ENCODE peak calls at places on chromosomes 4 and X, in nine cellular contexts. D is spleen, B is body of pancreas, M is fibroblast of lung, Y is aorta, C is mammary epithelial cell, Q is dorsolateral prefrontal cortex, Z is HCT116, A is stomach. E is an unnamed sample.

GRCh38 chrX:131521824-131522223 is 22.1 kb upstream of the OR13H1 start:
- DNase-seq in B (no peak), D (no peak), Q (no peak), Y (no peak), C (no peak), Z (no peak), A (no peak), M (no peak), E (no peak)

GRCh38 chr4:81606166-81606565 is 134.5 kb upstream of the RASGEF1B start:
- DNase-seq in Q (no peak), M (no peak), Z (no peak), B (no peak), C (no peak), A (no peak), Y (no peak), D (no peak), E (peak)

GRCh38 chrX:50469206-50469605 is 1.4 kb downstream of the DGKK start:
- DNase-seq in Q (no peak), B (no peak), M (no peak), Y (no peak), C (no peak), Z (no peak), D (no peak), A (no peak), E (no peak)

GRCh38 chrX:132022115-132022862 is 813 bp upstream of the STK26 start:
- DNase-seq in Y (no peak), M (peak), D (no peak), Q (no peak), B (no peak), C (peak), Z (no peak), A (no peak), E (no peak)

GRCh38 chrX:72094894-72095293 is 36.8 kb downstream of the RTL5 start:
- DNase-seq in Y (peak), A (peak), B (no peak), D (peak), Z (no peak), M (peak), Q (no peak), C (no peak), E (no peak)

GRCh38 chr4:181548873-181549541 is 694.2 kb upstream of the TENM3 start:
- DNase-seq in B (no peak), C (peak), Z (peak), M (peak), Q (no peak), D (no peak), Y (no peak), A (no peak), E (no peak)

GRCh38 chrX:129980540-129981206 is 1.8 kb upstream of the BCORL1 start:
- DNase-seq in C (no peak), M (no peak), A (peak), D (peak), Y (peak), B (peak), Q (peak), Z (no peak), E (no peak)

GRCh38 chr4:153651961-153652784 is 31.9 kb upstream of the TLR2 start:
- DNase-seq in Q (no peak), B (no peak), M (no peak), C (peak), Y (no peak), D (no peak), A (no peak), Z (no peak), E (no peak)

GRCh38 chr4:87092389-87093141 is 127.9 kb downstream of the KLHL8 start:
- DNase-seq in A (peak), Z (peak), C (peak), Q (peak), B (peak), M (peak), D (no peak), Y (peak), E (no peak)

GRCh38 chr4:114466299-114466698 is 132.3 kb upstream of the UGT8 start:
- DNase-seq in D (no peak), Y (no peak), Z (no peak), B (no peak), M (no peak), A (no peak), C (no peak), Q (no peak), E (no peak)

GRCh38 chr4:7151668-7152227 is 40.6 kb upstream of the SORCS2 start:
- DNase-seq in B (no peak), Q (no peak), M (no peak), D (no peak), Z (no peak), C (no peak), A (no peak), Y (no peak), E (no peak)

GRCh38 chrX:96835660-96836289 is 47.9 kb upstream of the RPA4 start:
- DNase-seq in M (no peak), D (no peak), C (no peak), Q (no peak), A (no peak), Y (no peak), B (no peak), Z (no peak), E (no peak)

GRCh38 chr4:14387647-14388046 is 614.6 kb upstream of the CPEB2 start:
- DNase-seq in B (no peak), Q (no peak), A (no peak), Z (no peak), D (no peak), M (no peak), Y (no peak), C (no peak), E (no peak)

GRCh38 chr4:65538571-65538970 is 131.7 kb downstream of the EPHA5 start:
- DNase-seq in D (no peak), C (no peak), Y (no peak), M (no peak), B (no peak), A (no peak), Z (no peak), Q (no peak), E (no peak)
- H3K27ac ChIP-seq in D (no peak), C (no peak), Y (no peak), M (no peak), B (no peak), A (no peak), Z (no peak), Q (no peak), E (no peak)

GRCh38 chr4:1659104-1659725 is 24.9 kb downstream of the FAM53A start:
- DNase-seq in M (no peak), Q (no peak), B (no peak), C (no peak), D (no peak), Y (no peak), A (no peak), Z (no peak), E (no peak)
- H3K27ac ChIP-seq in M (no peak), Q (no peak), B (no peak), C (no peak), D (no peak), Y (no peak), A (no peak), Z (no peak), E (no peak)

DNA sequence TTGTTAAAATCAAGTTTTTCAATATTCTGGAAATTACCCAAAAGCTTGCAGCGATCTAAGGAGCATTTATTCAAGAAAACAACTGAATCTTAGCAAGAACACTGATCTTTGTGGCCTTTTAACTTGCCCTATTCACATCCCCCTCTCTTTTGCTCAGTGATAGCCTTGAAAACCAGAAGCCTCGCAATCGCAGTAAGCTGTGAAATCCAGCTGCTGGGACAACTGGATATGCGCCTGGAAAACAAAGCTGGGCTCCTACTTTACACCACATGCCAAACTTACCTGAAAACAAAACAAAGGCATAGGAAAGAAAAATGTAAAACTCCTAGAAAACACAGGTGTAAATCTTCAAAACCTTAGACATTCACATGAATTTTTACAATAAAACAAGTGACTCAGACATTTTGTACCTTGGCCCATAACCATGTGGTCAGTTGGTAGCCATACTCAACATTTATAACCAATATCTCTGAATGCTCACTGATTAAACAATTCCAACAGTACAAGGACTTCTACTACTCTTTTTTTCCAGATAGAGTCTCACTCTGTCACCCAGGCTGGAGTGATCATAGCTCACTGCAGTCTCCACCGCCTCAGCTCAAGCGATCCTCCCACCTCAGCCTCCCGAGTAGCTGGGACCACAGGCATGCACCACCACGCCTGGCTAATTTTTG is 15.6 kb downstream of the SLC25A53 start:
- DNase-seq in B (no peak), Y (no peak), Z (no peak), C (no peak), A (no peak), D (no peak), M (no peak), Q (no peak), E (no peak)
- H3K27ac ChIP-seq in B (peak), Y (no peak), Z (no peak), C (no peak), A (no peak), D (no peak), M (no peak), Q (no peak), E (no peak)

GRCh38 chr4:24472514-24473308 is 111.6 kb downstream of the DHX15 start:
- DNase-seq in Y (peak), M (peak), Q (peak), D (peak), B (peak), Z (peak), A (peak), C (peak), E (peak)
- H3K27ac ChIP-seq in Y (no peak), M (no peak), Q (peak), D (no peak), B (no peak), Z (no peak), A (peak), C (no peak), E (peak)

GRCh38 chr4:120871173-120871572 is 51.4 kb downstream of the PRDM5 start:
- DNase-seq in Q (no peak), Y (no peak), B (no peak), C (no peak), A (no peak), D (no peak), Z (no peak), M (no peak), E (no peak)
- H3K27ac ChIP-seq in Q (no peak), Y (no peak), B (no peak), C (no peak), A (no peak), D (no peak), Z (no peak), M (no peak), E (no peak)

GRCh38 chr4:112616984-112617383 is 19.7 kb downstream of the ZGRF1 start:
- DNase-seq in D (no peak), Z (no peak), C (no peak), Q (no peak), Y (no peak), A (no peak), B (no peak), M (no peak), E (no peak)
- H3K27ac ChIP-seq in D (no peak), Z (no peak), C (no peak), Q (no peak), Y (no peak), A (no peak), B (no peak), M (no peak), E (no peak)

DNA sequence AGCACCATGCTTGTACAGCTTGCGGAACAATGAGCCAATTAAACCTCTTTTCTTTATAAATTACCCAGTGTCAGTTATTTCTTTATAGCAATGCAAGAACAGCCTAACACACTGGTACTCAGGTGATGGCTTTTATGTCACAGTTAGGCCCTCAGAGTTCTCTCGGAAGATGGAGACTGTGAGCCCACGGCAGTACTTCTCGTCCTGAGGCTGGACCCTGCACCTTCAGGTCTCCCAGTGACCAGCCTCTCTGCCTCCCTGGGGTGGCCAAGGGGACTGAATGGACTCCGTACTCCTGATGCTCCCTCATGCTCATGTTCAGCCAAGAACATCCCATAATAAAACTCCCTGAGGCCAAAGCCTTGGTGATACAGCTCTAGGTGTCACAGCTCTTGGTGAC is 25.0 kb upstream of the PDLIM3 start:
- DNase-seq in M (no peak), Z (no peak), C (no peak), Q (no peak), Y (no peak), D (no peak), A (no peak), B (no peak), E (no peak)
- H3K27ac ChIP-seq in M (no peak), Z (peak), C (no peak), Q (no peak), Y (no peak), D (no peak), A (peak), B (no peak), E (peak)

GRCh38 chrX:29617276-29617675 is 598.1 kb upstream of the MAGEB2 start:
- DNase-seq in C (peak), B (no peak), Q (no peak), M (peak), Z (no peak), D (no peak), A (no peak), Y (no peak), E (no peak)
- H3K27ac ChIP-seq in C (no peak), B (no peak), Q (peak), M (no peak), Z (no peak), D (no peak), A (no peak), Y (no peak), E (no peak)

GRCh38 chr4:76375703-76376102 is 45.2 kb downstream of the CCDC158 start:
- DNase-seq in B (no peak), Y (no peak), C (no peak), Z (no peak), M (no peak), D (no peak), A (no peak), Q (no peak), E (no peak)
- H3K27ac ChIP-seq in B (no peak), Y (no peak), C (no peak), Z (no peak), M (no peak), D (no peak), A (no peak), Q (no peak), E (no peak)

DNA sequence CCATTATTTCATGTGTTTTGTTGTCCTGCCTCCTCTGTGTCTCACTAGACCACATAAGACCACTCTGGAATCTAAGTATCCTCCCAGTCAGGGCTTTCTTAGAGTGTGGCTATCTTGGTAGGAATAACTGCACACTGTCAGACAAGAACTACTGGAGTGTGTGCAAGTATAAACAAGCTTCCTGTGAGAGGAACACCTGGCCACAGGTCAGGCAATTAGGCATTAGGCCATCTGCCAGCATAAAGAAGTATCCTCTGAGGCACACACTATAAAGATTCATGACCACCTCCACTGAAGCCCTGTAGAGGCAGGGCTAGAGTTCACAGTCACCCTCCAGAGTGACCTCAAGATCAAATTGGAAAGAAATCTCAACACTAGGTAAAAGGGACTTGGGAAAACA is 507.0 kb upstream of the PABPC4L start:
- DNase-seq in Z (no peak), Y (no peak), A (no peak), Q (no peak), D (no peak), C (no peak), B (no peak), M (no peak), E (no peak)
- H3K27ac ChIP-seq in Z (no peak), Y (no peak), A (no peak), Q (no peak), D (no peak), C (no peak), B (no peak), M (no peak), E (no peak)